ENCODE peak calls at places on chromosomes 2 and 18, in seven cellular contexts. T is CD14-positive monocyte, W is HFF-Myc, N is psoas muscle, P is H9, O is BJ, Y is hepatocyte. R is an unnamed sample.

GRCh38 chr2:33062665-33063249 is 116.0 kb downstream of the LTBP1 start:
- DNase-seq in T (no peak), W (no peak), N (no peak), P (no peak), O (no peak), Y (no peak), R (no peak)

GRCh38 chr2:154532004-154532403 is 166.5 kb upstream of the KCNJ3 start:
- DNase-seq in T (no peak), W (no peak), N (no peak), P (no peak), O (no peak), Y (no peak), R (no peak)

GRCh38 chr2:8238521-8239230 is 443.2 kb upstream of the ID2 start:
- DNase-seq in T (no peak), W (no peak), N (peak; percentile 65), P (no peak), O (no peak), Y (no peak), R (peak; percentile 48)

GRCh38 chr2:135985826-135986393 is 484 bp upstream of the DARS1 start:
- DNase-seq in T (peak; percentile 56), W (no peak), N (no peak), P (no peak), O (no peak), Y (no peak), R (no peak)

GRCh38 chr18:47204908-47205522 is 28.9 kb upstream of the IER3IP1 start:
- DNase-seq in T (no peak), W (no peak), N (no peak), P (peak; percentile 60), O (no peak), Y (peak; percentile 65), R (no peak)

GRCh38 chr18:8980496-8981402 is 121.8 kb upstream of the NDUFV2 start:
- DNase-seq in T (no peak), W (no peak), N (no peak), P (no peak), O (no peak), Y (no peak), R (no peak)

GRCh38 chr2:174951746-174952145 is 53.4 kb downstream of the CHN1 start:
- DNase-seq in T (no peak), W (peak; percentile 81), N (no peak), P (no peak), O (peak; percentile 57), Y (no peak), R (no peak)

GRCh38 chr18:12668041-12668440 is 10.1 kb upstream of the SPIRE1 start:
- DNase-seq in T (no peak), W (no peak), N (no peak), P (no peak), O (no peak), Y (no peak), R (no peak)

GRCh38 chr2:46909771-46910419 is 5.7 kb downstream of the MCFD2 start:
- DNase-seq in T (no peak), W (no peak), N (peak; percentile 71), P (no peak), O (no peak), Y (peak; percentile 17), R (no peak)

GRCh38 chr18:22841840-22842239 is 91.3 kb upstream of the RBBP8 start:
- DNase-seq in T (no peak), W (no peak), N (no peak), P (no peak), O (no peak), Y (no peak), R (no peak)

GRCh38 chr2:109009920-109010610 is 21.0 kb upstream of the EDAR start:
- DNase-seq in T (no peak), W (no peak), N (no peak), P (no peak), O (no peak), Y (no peak), R (no peak)

GRCh38 chr2:101150306-101151140 is 659 bp downstream of the TBC1D8 start:
- DNase-seq in T (no peak), W (no peak), N (peak; percentile 69), P (peak; percentile 46), O (no peak), Y (peak; percentile 60), R (no peak)

GRCh38 chr2:158984554-158985207 is 16.2 kb downstream of the TANC1 start:
- DNase-seq in T (no peak), W (no peak), N (no peak), P (no peak), O (no peak), Y (no peak), R (no peak)

GRCh38 chr2:120104002-120104467 is 91.2 kb downstream of the EPB41L5 start:
- DNase-seq in T (no peak), W (peak; percentile 19), N (no peak), P (no peak), O (peak; percentile 50), Y (no peak), R (no peak)

GRCh38 chr2:28613616-28614501 is 118.0 kb downstream of the PLB1 start:
- DNase-seq in T (no peak), W (no peak), N (no peak), P (no peak), O (no peak), Y (peak; percentile 67), R (no peak)

GRCh38 chr2:218074031-218074430 is 5.0 kb downstream of the RUFY4 start:
- DNase-seq in T (peak; percentile 72), W (no peak), N (no peak), P (peak; percentile 74), O (no peak), Y (peak; percentile 60), R (peak; percentile 82)

GRCh38 chr18:62790836-62791772 is 75.8 kb downstream of the PHLPP1 start:
- DNase-seq in T (no peak), W (no peak), N (no peak), P (no peak), O (peak; percentile 31), Y (no peak), R (no peak)

DNA sequence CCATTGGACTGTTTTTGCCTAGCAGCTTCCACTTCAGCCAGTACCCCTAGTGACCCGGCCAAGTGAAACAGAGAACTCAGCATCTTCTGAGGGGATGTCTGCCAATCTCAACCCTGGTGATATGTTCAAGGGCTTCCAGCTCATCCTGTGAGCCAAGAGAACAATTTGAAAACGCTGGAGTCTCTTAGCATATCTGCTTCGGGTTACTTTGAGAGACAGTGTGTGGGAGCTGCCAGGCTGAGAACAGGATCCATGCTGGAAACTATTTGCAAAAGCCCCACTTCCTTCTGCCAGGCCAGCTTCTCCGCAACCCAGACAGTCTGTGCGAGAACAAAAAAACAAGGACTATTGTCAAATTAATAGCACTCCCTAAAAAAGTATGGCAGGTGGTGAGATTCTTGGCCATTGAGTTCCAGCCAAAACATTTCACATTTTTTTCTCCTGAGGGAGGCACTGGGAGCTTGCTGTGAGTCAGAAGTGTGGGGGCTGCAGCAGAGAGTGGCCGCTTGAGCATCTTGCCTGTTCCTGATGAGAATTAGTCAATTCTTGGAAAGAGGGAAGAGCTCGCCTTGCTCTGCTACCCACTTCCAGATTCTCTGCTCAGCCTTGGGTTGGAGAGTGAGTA is 395.6 kb upstream of the TRIB2 start:
- DNase-seq in T (no peak), W (peak; percentile 82), N (peak; percentile 72), P (no peak), O (peak; percentile 76), Y (peak; percentile 19), R (no peak)
- TF ChIP-seq CTCF in T (no peak), W (no peak), N (no peak), P (no peak), O (peak; percentile 23), Y (no peak), R (peak; percentile 27)

GRCh38 chr2:99067871-99068270 is 73.6 kb upstream of the C2orf15 start:
- DNase-seq in T (no peak), W (no peak), N (no peak), P (no peak), O (no peak), Y (no peak), R (no peak)

GRCh38 chr2:99066075-99066557 is 75.4 kb upstream of the C2orf15 start:
- DNase-seq in T (no peak), W (peak; percentile 14), N (no peak), P (no peak), O (no peak), Y (peak; percentile 51), R (no peak)

GRCh38 chr2:99072556-99072955 is 69.0 kb upstream of the C2orf15 start:
- DNase-seq in T (no peak), W (no peak), N (no peak), P (no peak), O (no peak), Y (no peak), R (no peak)

DNA sequence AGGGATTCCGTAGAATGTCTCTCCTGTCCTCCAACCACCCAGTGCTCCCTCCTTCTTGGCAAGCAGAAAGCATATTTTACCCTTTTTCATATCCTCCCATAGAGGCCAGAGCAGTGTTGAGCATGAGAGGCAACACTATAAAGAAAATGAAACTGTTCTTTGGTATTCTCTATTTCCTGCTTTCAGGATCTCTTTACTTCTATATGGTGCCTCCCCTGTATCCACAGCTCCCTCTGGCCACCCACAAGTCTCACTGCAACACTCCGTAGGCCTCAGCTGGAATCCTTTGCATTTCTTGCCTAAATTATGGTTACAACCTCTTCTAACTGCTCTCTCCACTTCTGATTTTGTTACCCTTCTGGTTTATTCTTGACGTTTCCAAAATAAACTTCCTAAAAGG is 74.9 kb upstream of the C2orf15 start:
- DNase-seq in T (no peak), W (peak; percentile 12), N (no peak), P (no peak), O (no peak), Y (peak; percentile 67), R (no peak)
- TF ChIP-seq CTCF in T (no peak), W (peak; percentile 52), N (no peak), P (peak; percentile 54), O (peak; percentile 61), Y (peak; percentile 42), R (peak; percentile 58)

GRCh38 chr2:42971947-42972736 is 179.8 kb upstream of the HAAO start:
- DNase-seq in T (peak; percentile 12), W (no peak), N (no peak), P (no peak), O (no peak), Y (no peak), R (no peak)

GRCh38 chr2:42969231-42970150 is 177.1 kb upstream of the HAAO start:
- DNase-seq in T (no peak), W (no peak), N (no peak), P (no peak), O (no peak), Y (no peak), R (no peak)

GRCh38 chr2:42967959-42968674 is 175.7 kb upstream of the HAAO start:
- DNase-seq in T (no peak), W (peak; percentile 97), N (peak; percentile 89), P (no peak), O (peak; percentile 82), Y (peak; percentile 65), R (peak; percentile 90)

GRCh38 chr2:42971381-42971780 is 179.0 kb upstream of the HAAO start:
- DNase-seq in T (peak; percentile 9), W (no peak), N (no peak), P (no peak), O (no peak), Y (no peak), R (no peak)

DNA sequence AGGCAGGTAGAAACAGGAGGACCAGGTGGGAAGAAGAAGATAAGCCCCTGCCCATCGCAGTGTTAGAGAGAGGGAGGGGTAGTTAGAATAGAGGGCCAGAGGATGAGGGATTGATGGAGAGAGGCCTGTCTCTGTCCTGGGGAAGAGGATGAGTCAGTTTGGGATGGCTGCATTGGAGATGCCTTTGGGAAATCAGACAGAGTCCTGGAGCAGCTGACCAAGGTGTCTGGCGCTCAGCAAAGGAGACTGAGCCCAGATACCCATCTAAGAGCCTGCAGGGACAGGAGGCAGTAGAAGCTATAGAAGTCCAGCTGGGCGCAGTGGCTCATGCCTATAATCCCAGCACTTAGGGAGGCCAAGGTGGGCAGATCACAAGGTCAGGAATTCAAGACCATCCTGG is 177.8 kb upstream of the HAAO start:
- DNase-seq in T (no peak), W (no peak), N (no peak), P (no peak), O (no peak), Y (no peak), R (no peak)
- TF ChIP-seq CTCF in T (no peak), W (no peak), N (no peak), P (no peak), O (no peak), Y (no peak), R (no peak)

GRCh38 chr2:111100765-111101162 is 19.9 kb upstream of the BCL2L11 start:
- DNase-seq in T (peak; percentile 62), W (no peak), N (no peak), P (no peak), O (no peak), Y (no peak), R (no peak)
- TF ChIP-seq CTCF in T (peak; percentile 33), W (no peak), N (no peak), P (peak; percentile 13), O (no peak), Y (no peak), R (no peak)

R was measured in osteocyte.